ENCODE peak calls at places on chromosomes 5 and 9, in five cellular contexts. F is HT1080; Q is activated CD8-positive, alpha-beta memory T cell treated with anti-CD3 and anti-CD28 coated beads for 48 hours; R is hypothalamus; L is GM12892. S is an unnamed sample.

GRCh38 chr9:81619353-81620008 is 69.9 kb downstream of the TLE1 start:
- DNase-seq in F (peak), Q (no peak), R (no peak), L (no peak), S (no peak)

GRCh38 chr5:99320461-99320860 is 391.7 kb upstream of the CHD1 start:
- DNase-seq in F (peak), Q (no peak), R (no peak), L (no peak), S (no peak)

GRCh38 chr5:169945831-169946261 is 34.4 kb downstream of the INSYN2B start:
- DNase-seq in F (peak), Q (no peak), R (peak), L (no peak), S (peak)

GRCh38 chr5:176410486-176411180 is 5.7 kb downstream of the CLTB start:
- DNase-seq in F (no peak), Q (no peak), R (no peak), L (no peak), S (no peak)

GRCh38 chr9:88658311-88658822 is 123.4 kb downstream of the NXNL2 start:
- DNase-seq in F (no peak), Q (no peak), R (no peak), L (no peak), S (no peak)

GRCh38 chr9:112861638-112862555 is 28.8 kb downstream of the SLC46A2 start:
- DNase-seq in F (peak), Q (no peak), R (no peak), L (no peak), S (no peak)

GRCh38 chr5:146832985-146833732 is 45.4 kb downstream of the PPP2R2B start:
- DNase-seq in F (no peak), Q (no peak), R (no peak), L (no peak), S (no peak)

GRCh38 chr5:138241688-138242547 is 28.8 kb upstream of the CDC23 start:
- DNase-seq in F (no peak), Q (no peak), R (no peak), L (no peak), S (peak)

GRCh38 chr9:126802343-126803059 is 2.3 kb upstream of the ZBTB43 start:
- DNase-seq in F (no peak), Q (no peak), R (no peak), L (no peak), S (no peak)

S was measured in neural crest cell.